ENCODE peak calls at places on chromosomes 13 and 19, in eight cellular contexts. Q is activated CD4-positive, alpha-beta T cell treated with anti-CD3 and anti-CD28 coated beads, Interleukin-2, amount 50 U/mL, for 24 hours; T is hippocampal formation; Y is RKO; U is breast epithelium; V is head of caudate nucleus; L is psoas muscle; D is T-helper 1 cell. G is an unnamed sample.

GRCh38 chr19:7515471-7516226 is at the start of gene ZNF358:
- DNase-seq in Q (no peak), T (peak; percentile 75), Y (peak; percentile 75), U (peak; percentile 53), V (peak; percentile 86), L (peak; percentile 81), D (no peak), G (peak; percentile 89)

GRCh38 chr13:44816701-44817684 is 172.3 kb downstream of the NUFIP1 start:
- DNase-seq in Q (no peak), T (no peak), Y (peak; percentile 16), U (no peak), V (no peak), L (no peak), D (no peak), G (no peak)

GRCh38 chr19:4606921-4607678 is 32.2 kb upstream of the TNFAIP8L1 start:
- DNase-seq in Q (no peak), T (no peak), Y (no peak), U (no peak), V (peak; percentile 17), L (peak; percentile 50), D (no peak), G (peak; percentile 80)

GRCh38 chr19:37654525-37654832 is 786 bp downstream of the ZFP30 start:
- DNase-seq in Q (no peak), T (peak; percentile 43), Y (peak; percentile 64), U (no peak), V (peak; percentile 51), L (no peak), D (peak; percentile 36), G (no peak)

GRCh38 chr19:18438331-18439024 is 545 bp upstream of the ISYNA1 start:
- DNase-seq in Q (no peak), T (no peak), Y (no peak), U (peak; percentile 50), V (no peak), L (no peak), D (no peak), G (peak; percentile 63)

GRCh38 chr13:111658150-111659100 is 338.0 kb downstream of the TEX29 start:
- DNase-seq in Q (no peak), T (peak; percentile 56), Y (no peak), U (no peak), V (peak; percentile 61), L (no peak), D (no peak), G (no peak)

GRCh38 chr13:113550453-113550852 is 34.1 kb upstream of the TFDP1 start:
- DNase-seq in Q (no peak), T (no peak), Y (no peak), U (no peak), V (no peak), L (no peak), D (no peak), G (no peak)

GRCh38 chr13:44238011-44238421 is 135.6 kb upstream of the SERP2 start:
- DNase-seq in Q (no peak), T (no peak), Y (no peak), U (no peak), V (no peak), L (no peak), D (no peak), G (no peak)

GRCh38 chr13:32629313-32629712 is 43.1 kb downstream of the PDS5B start:
- DNase-seq in Q (no peak), T (no peak), Y (no peak), U (no peak), V (no peak), L (no peak), D (no peak), G (no peak)

GRCh38 chr13:98542568-98543379 is 34.1 kb downstream of the STK24 start:
- DNase-seq in Q (no peak), T (no peak), Y (no peak), U (no peak), V (no peak), L (no peak), D (peak; percentile 33), G (no peak)

GRCh38 chr13:112808377-112809140 is 118.7 kb downstream of the ATP11A start:
- DNase-seq in Q (no peak), T (no peak), Y (no peak), U (no peak), V (no peak), L (no peak), D (no peak), G (no peak)

GRCh38 chr19:19433666-19434213 is 28.3 kb downstream of the GATAD2A start:
- DNase-seq in Q (no peak), T (no peak), Y (no peak), U (no peak), V (no peak), L (no peak), D (no peak), G (no peak)

G was measured in Right ventricle myocardium superior.